ENCODE peak calls at places on chromosome 15, in nine cellular contexts. V is mesendoderm, Y is cardiac muscle cell, J is heart left ventricle, C is thyroid gland, F is thoracic aorta, P is fibroblast of lung, D is heart right ventricle, G is GM23338. K is an unnamed sample. For H3K27me3 and H3K36me3, the result is how much of the 10 kb centered on the place peaks cover.

GRCh38 chr15:29925227-29926082 is 103.2 kb upstream of the TJP1 start:
- DNase-seq in V (peak), Y (peak), J (peak), C (peak), F (no peak), P (peak), D (peak), G (peak), K (peak)

GRCh38 chr15:77047013-77047412 is 23.9 kb downstream of the TSPAN3 start:
- DNase-seq in V (no peak), Y (no peak), J (no peak), C (no peak), F (no peak), P (no peak), D (no peak), G (no peak), K (no peak)

GRCh38 chr15:79339588-79340314 is 28.8 kb downstream of the TMED3 start:
- DNase-seq in V (peak), Y (peak), J (no peak), C (peak), F (no peak), P (peak), D (no peak), G (peak), K (no peak)

GRCh38 chr15:22968356-22968755 is 11.8 kb downstream of the CYFIP1 start:
- DNase-seq in V (no peak), Y (no peak), J (no peak), C (no peak), F (no peak), P (peak), D (no peak), G (no peak), K (no peak)

GRCh38 chr15:66931768-66932633 is 133.4 kb upstream of the SMAD3 start:
- DNase-seq in V (peak), Y (peak), J (no peak), C (peak), F (no peak), P (peak), D (no peak), G (peak), K (no peak)

GRCh38 chr15:60804986-60805949 is 326.3 kb upstream of the ICE2 start:
- DNase-seq in V (peak), Y (no peak), J (no peak), C (peak), F (peak), P (peak), D (no peak), G (peak), K (peak)

GRCh38 chr15:41233367-41233771 is 2.3 kb downstream of the CHP1 start:
- DNase-seq in V (no peak), Y (no peak), J (no peak), C (no peak), F (no peak), P (peak), D (no peak), G (no peak), K (no peak)

GRCh38 chr15:78055923-78056713 is 21.4 kb downstream of the TBC1D2B start:
- DNase-seq in V (peak), Y (no peak), J (no peak), C (peak), F (no peak), P (no peak), D (peak), G (no peak), K (no peak)

GRCh38 chr15:50260969-50261496 is 4.5 kb downstream of the HDC start:
- DNase-seq in V (peak), Y (no peak), J (no peak), C (no peak), F (no peak), P (peak), D (no peak), G (no peak), K (no peak)

GRCh38 chr15:38438031-38438986 is 15.6 kb upstream of the FAM98B start:
- DNase-seq in V (no peak), Y (no peak), J (no peak), C (no peak), F (no peak), P (no peak), D (no peak), G (no peak), K (no peak)

GRCh38 chr15:40006003-40006402 is 33.0 kb downstream of the SRP14 start:
- DNase-seq in V (no peak), Y (no peak), J (no peak), C (no peak), F (no peak), P (peak), D (no peak), G (no peak), K (no peak)

GRCh38 chr15:62165029-62165792 is at the start of gene C2CD4B:
- DNase-seq in V (peak), Y (peak), J (peak), C (peak), F (no peak), P (no peak), D (peak), G (peak), K (peak)

GRCh38 chr15:57591237-57591821 is 375 bp upstream of the MYZAP start:
- DNase-seq in V (peak), Y (no peak), J (no peak), C (peak), F (no peak), P (no peak), D (no peak), G (peak), K (no peak)

GRCh38 chr15:60134609-60135008 is 130.5 kb downstream of the FOXB1 start:
- DNase-seq in V (no peak), Y (no peak), J (no peak), C (peak), F (no peak), P (no peak), D (no peak), G (no peak), K (no peak)

GRCh38 chr15:45134682-45135604 is 5.1 kb downstream of the DUOX1 start:
- DNase-seq in V (peak), Y (peak), J (no peak), C (no peak), F (no peak), P (no peak), D (peak), G (peak), K (peak)
- H3K4me3 ChIP-seq in V (no peak), Y (no peak), J (peak), C (no peak), F (peak), P (no peak), D (peak), G (peak), K (peak)

GRCh38 chr15:65081270-65081669 is 4.7 kb downstream of the KBTBD13 start:
- DNase-seq in V (no peak), Y (peak), J (no peak), C (peak), F (no peak), P (no peak), D (no peak), G (no peak), K (no peak)
- H3K27me3 ChIP-seq in V (under half), Y (under half), J (under half), C (under half), F (under half), P (under half), D (under half), G (under half), K (under half)

GRCh38 chr15:45132844-45133560 is 3.2 kb downstream of the DUOX1 start:
- DNase-seq in V (no peak), Y (no peak), J (no peak), C (no peak), F (no peak), P (no peak), D (no peak), G (no peak), K (peak)
- H3K36me3 ChIP-seq in V (under half), Y (under half), J (under half), C (under half), F (under half), P (under half), D (under half), G (under half), K (under half)

GRCh38 chr15:85329561-85330421 is 50.6 kb upstream of the AKAP13 start:
- DNase-seq in V (no peak), Y (no peak), J (no peak), C (no peak), F (no peak), P (peak), D (peak), G (no peak), K (no peak)

GRCh38 chr15:85333132-85333831 is 47.1 kb upstream of the AKAP13 start:
- DNase-seq in V (no peak), Y (no peak), J (no peak), C (no peak), F (no peak), P (peak), D (no peak), G (no peak), K (no peak)

GRCh38 chr15:85330941-85331588 is 49.3 kb upstream of the AKAP13 start:
- DNase-seq in V (peak), Y (peak), J (peak), C (peak), F (peak), P (peak), D (peak), G (peak), K (peak)

GRCh38 chr15:85334241-85334640 is 46.2 kb upstream of the AKAP13 start:
- DNase-seq in V (no peak), Y (no peak), J (no peak), C (no peak), F (no peak), P (no peak), D (no peak), G (no peak), K (no peak)

GRCh38 chr15:85331666-85332261 is 48.6 kb upstream of the AKAP13 start:
- DNase-seq in V (no peak), Y (no peak), J (no peak), C (peak), F (no peak), P (no peak), D (no peak), G (no peak), K (no peak)
- H3K4me3 ChIP-seq in V (no peak), Y (no peak), J (no peak), C (no peak), F (no peak), P (no peak), D (no peak), G (no peak), K (no peak)

DNA sequence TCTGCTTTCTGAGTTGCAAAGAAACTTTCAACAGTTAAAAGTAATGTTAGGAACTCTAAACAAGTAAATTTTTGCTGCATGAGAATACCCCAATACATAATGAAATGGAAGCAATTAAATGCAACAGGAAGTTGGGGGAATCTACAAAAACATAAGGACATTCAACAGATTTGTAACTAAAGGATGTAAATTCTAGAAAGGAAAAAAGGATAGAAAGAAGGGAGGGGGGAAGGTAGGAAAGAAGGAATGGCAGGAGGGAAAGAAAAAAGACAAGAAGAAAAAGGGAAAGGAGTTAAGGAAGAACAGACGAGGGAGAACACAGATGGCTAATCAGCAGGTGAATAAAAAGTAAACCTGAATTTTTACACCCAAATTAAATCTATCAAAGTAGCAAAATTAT is 22.3 kb upstream of the ANP32A start:
- DNase-seq in V (no peak), Y (no peak), J (no peak), C (no peak), F (no peak), P (no peak), D (no peak), G (no peak), K (no peak)
- H3K27me3 ChIP-seq in V (under half), Y (under half), J (half or more), C (under half), F (under half), P (under half), D (half or more), G (under half), K (under half)

GRCh38 chr15:92315144-92315543 is 78.5 kb upstream of the ST8SIA2 start:
- DNase-seq in V (no peak), Y (no peak), J (no peak), C (no peak), F (no peak), P (no peak), D (no peak), G (no peak), K (no peak)

GRCh38 chr15:92316586-92317295 is 76.9 kb upstream of the ST8SIA2 start:
- DNase-seq in V (peak), Y (no peak), J (no peak), C (no peak), F (no peak), P (no peak), D (no peak), G (peak), K (no peak)

GRCh38 chr15:92315595-92316211 is 78.0 kb upstream of the ST8SIA2 start:
- DNase-seq in V (no peak), Y (peak), J (no peak), C (no peak), F (no peak), P (no peak), D (no peak), G (no peak), K (no peak)
- H3K36me3 ChIP-seq in V (under half), Y (under half), J (under half), C (under half), F (under half), P (under half), D (under half), G (under half), K (under half)

DNA sequence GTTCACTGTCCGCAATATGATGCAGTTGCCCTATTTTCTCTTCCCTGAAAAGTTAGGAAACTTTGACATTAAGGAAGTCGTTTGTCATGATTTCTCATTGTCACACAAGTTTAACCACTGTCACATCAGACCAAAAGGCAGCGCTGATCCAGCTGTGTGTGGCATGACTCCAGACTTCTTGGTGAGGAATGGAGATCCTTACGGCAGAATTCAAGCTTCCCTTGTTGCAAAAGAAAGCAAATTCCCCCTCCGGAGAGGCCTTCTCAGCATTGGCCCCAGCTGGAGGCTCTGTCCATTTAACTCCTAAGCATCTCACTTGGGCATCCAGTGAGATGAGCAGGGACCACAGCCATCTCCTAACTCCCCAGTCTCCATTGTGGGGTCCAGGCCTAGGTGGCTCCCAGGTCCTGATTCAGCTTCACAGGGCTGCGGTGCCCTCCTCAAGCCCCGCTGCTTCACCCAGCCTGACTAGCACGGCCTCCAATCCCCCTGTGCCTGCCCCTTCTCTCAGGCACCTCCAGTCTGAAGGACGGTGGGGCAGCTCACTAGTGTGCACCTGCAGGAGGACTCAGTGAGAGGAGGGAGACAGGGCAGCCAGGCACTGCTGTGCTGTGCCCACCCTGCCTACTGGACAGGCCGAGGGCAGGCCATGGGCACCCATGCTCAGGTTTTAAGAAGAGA is 159.5 kb downstream of the CHSY1 start:
- DNase-seq in V (no peak), Y (no peak), J (no peak), C (no peak), F (no peak), P (peak), D (no peak), G (no peak), K (no peak)
- H3K4me3 ChIP-seq in V (no peak), Y (no peak), J (no peak), C (no peak), F (no peak), P (no peak), D (no peak), G (no peak), K (no peak)

GRCh38 chr15:98281130-98281529 is 320.6 kb downstream of the ARRDC4 start:
- DNase-seq in V (peak), Y (no peak), J (no peak), C (no peak), F (no peak), P (no peak), D (no peak), G (no peak), K (no peak)
- H3K27me3 ChIP-seq in V (under half), Y (under half), J (under half), C (under half), F (under half), P (under half), D (under half), G (under half), K (under half)

DNA sequence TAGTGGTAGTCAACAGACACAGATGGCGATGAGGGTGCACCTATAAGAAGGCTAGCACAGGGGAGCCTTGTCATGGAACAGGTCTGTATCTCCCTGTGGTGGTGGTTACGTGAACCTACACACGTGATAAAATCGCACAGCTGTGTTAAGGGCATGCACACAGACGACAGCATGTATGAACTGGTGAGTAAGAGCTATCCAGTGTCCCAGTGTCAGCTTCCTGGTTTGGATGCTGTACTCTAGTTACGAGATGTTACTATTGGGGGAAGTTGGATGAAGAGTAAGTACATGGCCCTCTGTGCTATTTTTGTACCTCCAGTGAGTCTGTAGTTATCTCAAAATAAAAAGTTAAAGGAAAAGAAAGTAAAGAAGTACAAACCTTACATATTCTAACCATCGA is 38.2 kb downstream of the MTMR10 start:
- DNase-seq in V (no peak), Y (no peak), J (no peak), C (no peak), F (no peak), P (no peak), D (no peak), G (no peak), K (no peak)
- H3K36me3 ChIP-seq in V (under half), Y (half or more), J (under half), C (half or more), F (half or more), P (under half), D (under half), G (under half), K (under half)

K was measured in H7.